ENCODE peak calls at places on chromosomes 12 and 14, in eight cellular contexts. P is stomach, K is H1, D is ovary, V is K562, G is sigmoid colon, W is upper lobe of left lung, H is GM12878. T is an unnamed sample.

GRCh38 chr12:72268386-72268785 is 3.8 kb upstream of the TRHDE start:
- DNase-seq in W (no peak), P (no peak), D (no peak), H (no peak), G (no peak), V (no peak), K (no peak), T (no peak)

GRCh38 chr12:124906606-124907261 is 7.7 kb downstream of the UBC start:
- DNase-seq in V (peak; percentile 72), W (peak; percentile 92), H (peak; percentile 87), D (peak; percentile 74), K (no peak), G (peak; percentile 95), P (peak; percentile 94), T (peak; percentile 100)

GRCh38 chr14:25090716-25091454 is 40.9 kb upstream of the STXBP6 start:
- DNase-seq in K (no peak), G (no peak), V (no peak), D (no peak), P (peak; percentile 48), H (no peak), W (no peak), T (no peak)

GRCh38 chr14:53848851-53849250 is 107.8 kb downstream of the BMP4 start:
- DNase-seq in G (no peak), V (no peak), H (no peak), D (no peak), P (no peak), W (no peak), K (no peak), T (no peak)

GRCh38 chr12:49295087-49296001 is at the start of gene PRPH:
- DNase-seq in H (no peak), P (no peak), D (peak; percentile 31), V (no peak), K (no peak), W (no peak), G (peak; percentile 58), T (no peak)

GRCh38 chr14:22920697-22921096 is 1.7 kb upstream of the RBM23 start:
- DNase-seq in V (no peak), H (no peak), W (no peak), P (no peak), G (no peak), D (no peak), K (no peak), T (no peak)

GRCh38 chr12:111428728-111429175 is 23.0 kb downstream of the SH2B3 start:
- DNase-seq in K (no peak), H (no peak), G (no peak), W (peak; percentile 73), D (no peak), P (no peak), V (no peak), T (no peak)

GRCh38 chr14:93262446-93262845 is 55.4 kb downstream of the UBR7 start:
- DNase-seq in P (no peak), H (no peak), K (no peak), V (no peak), G (no peak), W (no peak), D (no peak), T (no peak)

GRCh38 chr14:38186217-38186616 is 21.5 kb upstream of the SSTR1 start:
- DNase-seq in V (no peak), K (no peak), H (no peak), D (no peak), W (no peak), G (no peak), P (no peak), T (no peak)

GRCh38 chr12:46124848-46125619 is 134.7 kb upstream of the SCAF11 start:
- DNase-seq in G (peak; percentile 75), W (peak; percentile 33), V (peak; percentile 39), P (peak; percentile 41), D (peak; percentile 45), H (no peak), K (no peak), T (peak; percentile 28)

GRCh38 chr14:38330262-38330661 is 74.4 kb upstream of the CLEC14A start:
- DNase-seq in K (no peak), P (no peak), W (no peak), H (no peak), V (no peak), D (no peak), G (no peak), T (no peak)

GRCh38 chr12:27229367-27229766 is 14.7 kb upstream of the STK38L start:
- DNase-seq in P (no peak), K (no peak), W (no peak), H (no peak), D (no peak), G (no peak), V (no peak), T (no peak)

GRCh38 chr14:96364911-96365310 is 1.6 kb downstream of the GSKIP start:
- DNase-seq in G (no peak), D (no peak), K (no peak), H (no peak), P (no peak), W (no peak), V (no peak), T (no peak)
- TF ChIP-seq EP300 in G (no peak), D (no peak), K (no peak), H (no peak), P (no peak), W (no peak), V (no peak), T (no peak)

GRCh38 chr12:119679490-119679889 is 11.6 kb downstream of the PRKAB1 start:
- DNase-seq in G (no peak), P (no peak), K (no peak), H (no peak), V (no peak), W (no peak), D (no peak), T (no peak)
- H3K36me3 ChIP-seq in G (peaks cover 78% of the 10 kb centered on the region), P (peaks cover 78% of the 10 kb centered on the region), K (peaks cover 66% of the 10 kb centered on the region), H (peaks cover 30% of the 10 kb centered on the region), V (peaks cover 78% of the 10 kb centered on the region), W (peaks cover 59% of the 10 kb centered on the region), D (no peaks in the 10 kb centered on the region), T (peaks cover 78% of the 10 kb centered on the region)

DNA sequence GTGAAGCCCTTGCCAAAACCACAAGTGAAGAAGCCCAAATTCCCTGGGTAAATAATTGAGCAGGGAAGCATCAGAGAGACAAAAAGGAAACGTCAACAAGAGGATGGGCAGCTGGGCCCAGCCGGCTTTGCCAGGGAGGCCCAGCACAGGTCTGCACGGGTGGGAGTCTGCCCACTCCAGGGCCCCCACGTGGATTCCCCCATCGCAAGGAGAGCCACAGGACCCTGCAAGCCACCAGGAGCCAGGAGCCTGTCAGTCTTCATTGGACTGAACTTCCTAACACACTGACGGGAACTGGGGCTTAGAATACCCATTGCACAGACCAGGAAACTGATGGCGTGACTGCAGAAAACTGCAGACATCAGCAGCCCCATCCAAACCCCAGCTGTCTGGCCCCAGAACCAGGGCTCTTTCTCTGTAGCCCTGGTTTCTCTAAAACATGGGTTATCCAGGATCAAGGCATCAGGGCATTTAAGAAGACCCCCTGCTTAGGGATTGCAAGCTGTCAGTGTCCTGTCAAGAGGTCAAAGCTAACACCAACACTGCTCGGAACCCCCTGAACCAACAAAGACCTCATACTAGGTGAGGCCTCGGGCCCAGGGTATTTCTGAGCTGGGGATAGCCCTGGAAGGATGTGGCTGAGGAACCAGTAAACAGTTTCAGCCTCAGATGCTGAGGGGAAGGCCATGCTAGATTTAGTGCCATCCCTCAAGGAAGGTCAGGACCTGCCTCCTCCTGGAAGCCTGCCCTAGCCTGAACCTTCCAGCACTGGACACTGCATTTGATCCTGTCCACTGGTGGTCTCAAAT is 39.4 kb downstream of the BCL11B start:
- DNase-seq in D (no peak), K (no peak), W (no peak), H (no peak), G (no peak), V (no peak), P (no peak), T (no peak)
- H3K9me3 ChIP-seq in D (no peaks in the 10 kb centered on the region), K (no peaks in the 10 kb centered on the region), W (peaks cover 11% of the 10 kb centered on the region), H (peaks cover 2% of the 10 kb centered on the region), G (no peaks in the 10 kb centered on the region), V (no peaks in the 10 kb centered on the region), P (peaks cover 26% of the 10 kb centered on the region), T (peaks cover 37% of the 10 kb centered on the region)

GRCh38 chr12:32828120-32828519 is 68.5 kb downstream of the PKP2 start:
- DNase-seq in G (no peak), H (no peak), P (no peak), W (no peak), D (no peak), V (no peak), K (no peak), T (no peak)
- TF ChIP-seq EP300 in G (no peak), H (no peak), P (no peak), W (no peak), D (no peak), V (no peak), K (no peak), T (no peak)

GRCh38 chr12:109580684-109581333 is 7.2 kb downstream of the MVK start:
- DNase-seq in G (no peak), V (no peak), K (no peak), P (no peak), D (no peak), H (no peak), W (no peak), T (no peak)

GRCh38 chr12:109580272-109580671 is 6.7 kb downstream of the MVK start:
- DNase-seq in P (no peak), K (no peak), W (no peak), V (no peak), G (no peak), D (no peak), H (no peak), T (no peak)

GRCh38 chr12:109581856-109582255 is 8.3 kb downstream of the MVK start:
- DNase-seq in H (no peak), K (no peak), W (peak; percentile 52), P (no peak), V (no peak), G (no peak), D (no peak), T (no peak)

GRCh38 chr12:109582636-109583035 is 9.0 kb downstream of the MVK start:
- DNase-seq in V (peak; percentile 31), W (peak; percentile 91), G (no peak), P (no peak), K (no peak), H (no peak), D (no peak), T (no peak)

DNA sequence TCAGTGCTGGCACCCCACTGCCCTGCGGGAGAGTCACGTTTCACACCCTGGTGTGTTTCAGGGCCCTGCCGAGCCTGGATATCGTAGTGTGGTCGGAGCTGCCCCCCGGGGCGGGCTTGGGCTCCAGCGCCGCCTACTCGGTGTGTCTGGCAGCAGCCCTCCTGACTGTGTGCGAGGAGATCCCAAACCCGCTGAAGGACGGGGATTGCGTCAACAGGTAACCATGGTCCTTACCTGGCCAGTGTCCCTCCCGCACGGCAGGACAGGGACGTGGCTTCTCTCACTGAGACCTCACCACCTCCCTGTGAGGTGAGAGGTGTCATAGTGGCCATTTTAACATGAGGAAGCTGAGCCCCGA is 7.7 kb downstream of the MVK start:
- DNase-seq in G (no peak), D (no peak), P (no peak), W (no peak), H (no peak), K (no peak), V (no peak), T (no peak)
- H3K36me3 ChIP-seq in G (peaks cover 95% of the 10 kb centered on the region), D (no peaks in the 10 kb centered on the region), P (peaks cover 90% of the 10 kb centered on the region), W (peaks cover 31% of the 10 kb centered on the region), H (peaks cover 3% of the 10 kb centered on the region), K (peaks cover 21% of the 10 kb centered on the region), V (peaks cover 78% of the 10 kb centered on the region), T (peaks cover 7% of the 10 kb centered on the region)

GRCh38 chr14:104865631-104866441 is 768 bp downstream of the CEP170B start:
- DNase-seq in W (peak; percentile 65), D (peak; percentile 76), V (peak; percentile 68), K (no peak), H (no peak), G (peak; percentile 85), P (peak; percentile 78), T (peak; percentile 47)
- H3K9me3 ChIP-seq in W (no peaks in the 10 kb centered on the region), D (no peaks in the 10 kb centered on the region), V (no peaks in the 10 kb centered on the region), K (no peaks in the 10 kb centered on the region), H (no peaks in the 10 kb centered on the region), G (no peaks in the 10 kb centered on the region), P (no peaks in the 10 kb centered on the region), T (no peaks in the 10 kb centered on the region)

T was measured in tibial nerve.